ENCODE peak calls at places on chromosomes 11 and 22, in seven cellular contexts. One of them, this sample, is unnamed.

GRCh38 chr11:9878936-9879335 is 215.1 kb downstream of the SWAP70 start:
- DNase-seq in aorta: no peak
- DNase-seq in NCI-H2029: no peak
- DNase-seq in H4: no peak
- DNase-seq in occipital lobe: no peak
- DNase-seq in astrocyte of the spinal cord: no peak
- DNase-seq in small intestine: peak
- DNase-seq in this sample: no peak

GRCh38 chr11:61560751-61561150 is 20.1 kb downstream of the SYT7 start:
- DNase-seq in aorta: no peak
- DNase-seq in NCI-H2029: no peak
- DNase-seq in H4: no peak
- DNase-seq in occipital lobe: no peak
- DNase-seq in astrocyte of the spinal cord: no peak
- DNase-seq in small intestine: no peak
- DNase-seq in this sample: no peak

GRCh38 chr11:10522276-10522675 is 18.7 kb downstream of the RNF141 start:
- DNase-seq in aorta: no peak
- DNase-seq in NCI-H2029: no peak
- DNase-seq in H4: no peak
- DNase-seq in occipital lobe: no peak
- DNase-seq in astrocyte of the spinal cord: no peak
- DNase-seq in small intestine: no peak
- DNase-seq in this sample: no peak

GRCh38 chr22:29631725-29632124 is 28.3 kb downstream of the NF2 start:
- DNase-seq in aorta: no peak
- DNase-seq in NCI-H2029: no peak
- DNase-seq in H4: no peak
- DNase-seq in occipital lobe: no peak
- DNase-seq in astrocyte of the spinal cord: no peak
- DNase-seq in small intestine: no peak
- DNase-seq in this sample: no peak

GRCh38 chr11:102727890-102728289 is 3.1 kb upstream of the MMP8 start:
- DNase-seq in aorta: no peak
- DNase-seq in NCI-H2029: no peak
- DNase-seq in H4: peak
- DNase-seq in occipital lobe: no peak
- DNase-seq in astrocyte of the spinal cord: peak
- DNase-seq in small intestine: no peak
- DNase-seq in this sample: peak

GRCh38 chr11:65524010-65524746 is 705 bp upstream of the SCYL1 start:
- DNase-seq in aorta: peak
- DNase-seq in NCI-H2029: no peak
- DNase-seq in H4: no peak
- DNase-seq in occipital lobe: no peak
- DNase-seq in astrocyte of the spinal cord: peak
- DNase-seq in small intestine: no peak
- DNase-seq in this sample: no peak

GRCh38 chr22:39815882-39816395 is 77.6 kb downstream of the ENTHD1 start:
- DNase-seq in aorta: no peak
- DNase-seq in NCI-H2029: no peak
- DNase-seq in H4: no peak
- DNase-seq in occipital lobe: no peak
- DNase-seq in astrocyte of the spinal cord: no peak
- DNase-seq in small intestine: no peak
- DNase-seq in this sample: no peak

GRCh38 chr11:44765676-44766075 is 38.9 kb downstream of the TSPAN18 start:
- DNase-seq in aorta: no peak
- DNase-seq in NCI-H2029: no peak
- DNase-seq in H4: no peak
- DNase-seq in occipital lobe: no peak
- DNase-seq in astrocyte of the spinal cord: no peak
- DNase-seq in small intestine: no peak
- DNase-seq in this sample: no peak

GRCh38 chr22:19728836-19729235 is 5.5 kb downstream of the GP1BB start:
- DNase-seq in aorta: no peak
- DNase-seq in NCI-H2029: no peak
- DNase-seq in H4: no peak
- DNase-seq in occipital lobe: no peak
- DNase-seq in astrocyte of the spinal cord: no peak
- DNase-seq in small intestine: no peak
- DNase-seq in this sample: no peak

GRCh38 chr11:31874631-31875191 is 63.6 kb upstream of the PAX6 start:
- DNase-seq in aorta: no peak
- DNase-seq in NCI-H2029: no peak
- DNase-seq in H4: peak
- DNase-seq in occipital lobe: no peak
- DNase-seq in astrocyte of the spinal cord: no peak
- DNase-seq in small intestine: no peak
- DNase-seq in this sample: no peak

GRCh38 chr22:50020606-50021005 is 8.0 kb upstream of the IL17REL start:
- DNase-seq in aorta: peak
- DNase-seq in NCI-H2029: no peak
- DNase-seq in H4: no peak
- DNase-seq in occipital lobe: no peak
- DNase-seq in astrocyte of the spinal cord: no peak
- DNase-seq in small intestine: no peak
- DNase-seq in this sample: no peak

GRCh38 chr11:12088047-12088481 is 22.3 kb upstream of the MICAL2 start:
- DNase-seq in aorta: peak
- DNase-seq in NCI-H2029: no peak
- DNase-seq in H4: peak
- DNase-seq in occipital lobe: no peak
- DNase-seq in astrocyte of the spinal cord: peak
- DNase-seq in small intestine: peak
- DNase-seq in this sample: peak

GRCh38 chr11:94721565-94722292 is 46.4 kb upstream of the AMOTL1 start:
- DNase-seq in aorta: no peak
- DNase-seq in NCI-H2029: no peak
- DNase-seq in H4: no peak
- DNase-seq in occipital lobe: no peak
- DNase-seq in astrocyte of the spinal cord: no peak
- DNase-seq in small intestine: no peak
- DNase-seq in this sample: no peak

GRCh38 chr11:44310456-44311272 is 725 bp upstream of the ALX4 start:
- DNase-seq in aorta: peak
- DNase-seq in NCI-H2029: no peak
- DNase-seq in H4: no peak
- DNase-seq in occipital lobe: no peak
- DNase-seq in astrocyte of the spinal cord: no peak
- DNase-seq in small intestine: no peak
- DNase-seq in this sample: no peak

GRCh38 chr22:32823024-32823730 is 21.7 kb downstream of the TIMP3 start:
- DNase-seq in aorta: no peak
- DNase-seq in NCI-H2029: no peak
- DNase-seq in H4: peak
- DNase-seq in occipital lobe: no peak
- DNase-seq in astrocyte of the spinal cord: peak
- DNase-seq in small intestine: peak
- DNase-seq in this sample: peak

GRCh38 chr11:93131709-93132108 is 66.1 kb downstream of the SLC36A4 start:
- DNase-seq in aorta: no peak
- DNase-seq in NCI-H2029: peak
- DNase-seq in H4: no peak
- DNase-seq in occipital lobe: no peak
- DNase-seq in astrocyte of the spinal cord: no peak
- DNase-seq in small intestine: peak
- DNase-seq in this sample: no peak

GRCh38 chr11:46119352-46120216 is 1.7 kb downstream of the PHF21A start:
- DNase-seq in aorta: peak
- DNase-seq in NCI-H2029: peak
- DNase-seq in H4: peak
- DNase-seq in occipital lobe: peak
- DNase-seq in astrocyte of the spinal cord: peak
- DNase-seq in small intestine: peak
- DNase-seq in this sample: peak

GRCh38 chr22:49825436-49825835 is 2.2 kb downstream of the BRD1 start:
- DNase-seq in aorta: no peak
- DNase-seq in NCI-H2029: no peak
- DNase-seq in H4: no peak
- DNase-seq in occipital lobe: no peak
- DNase-seq in astrocyte of the spinal cord: peak
- DNase-seq in small intestine: no peak
- DNase-seq in this sample: peak

GRCh38 chr22:37961062-37961461 is 7.6 kb downstream of the POLR2F start:
- DNase-seq in aorta: no peak
- DNase-seq in NCI-H2029: no peak
- DNase-seq in H4: no peak
- DNase-seq in occipital lobe: no peak
- DNase-seq in astrocyte of the spinal cord: no peak
- DNase-seq in small intestine: no peak
- DNase-seq in this sample: no peak

GRCh38 chr11:83068573-83068972 is 3.1 kb downstream of the RAB30 start:
- DNase-seq in aorta: no peak
- DNase-seq in NCI-H2029: no peak
- DNase-seq in H4: no peak
- DNase-seq in occipital lobe: no peak
- DNase-seq in astrocyte of the spinal cord: no peak
- DNase-seq in small intestine: peak
- DNase-seq in this sample: no peak

GRCh38 chr22:20203142-20204099 is 52.6 kb upstream of the CCDC188 start:
- DNase-seq in aorta: no peak
- DNase-seq in NCI-H2029: no peak
- DNase-seq in H4: no peak
- DNase-seq in occipital lobe: no peak
- DNase-seq in astrocyte of the spinal cord: peak
- DNase-seq in small intestine: peak
- DNase-seq in this sample: peak

GRCh38 chr11:61091373-61092279 is 10.7 kb upstream of the CD5 start:
- DNase-seq in aorta: no peak
- DNase-seq in NCI-H2029: no peak
- DNase-seq in H4: no peak
- DNase-seq in occipital lobe: no peak
- DNase-seq in astrocyte of the spinal cord: peak
- DNase-seq in small intestine: no peak
- DNase-seq in this sample: peak

GRCh38 chr11:834371-835316 is 1.9 kb downstream of the CD151 start:
- DNase-seq in aorta: peak
- DNase-seq in NCI-H2029: no peak
- DNase-seq in H4: peak
- DNase-seq in occipital lobe: no peak
- DNase-seq in astrocyte of the spinal cord: peak
- DNase-seq in small intestine: peak
- DNase-seq in this sample: peak

GRCh38 chr11:77121876-77122575 is 6.0 kb upstream of the MYO7A start:
- DNase-seq in aorta: no peak
- DNase-seq in NCI-H2029: no peak
- DNase-seq in H4: no peak
- DNase-seq in occipital lobe: no peak
- DNase-seq in astrocyte of the spinal cord: no peak
- DNase-seq in small intestine: no peak
- DNase-seq in this sample: no peak

GRCh38 chr11:96472085-96472484 is 82.3 kb downstream of the JRKL start:
- DNase-seq in aorta: no peak
- DNase-seq in NCI-H2029: no peak
- DNase-seq in H4: no peak
- DNase-seq in occipital lobe: no peak
- DNase-seq in astrocyte of the spinal cord: no peak
- DNase-seq in small intestine: no peak
- DNase-seq in this sample: no peak

GRCh38 chr11:88357323-88358039 is 19.9 kb upstream of the CTSC start:
- DNase-seq in aorta: no peak
- DNase-seq in NCI-H2029: peak
- DNase-seq in H4: peak
- DNase-seq in occipital lobe: no peak
- DNase-seq in astrocyte of the spinal cord: peak
- DNase-seq in small intestine: no peak
- DNase-seq in this sample: peak

GRCh38 chr11:117919326-117920275 is 9.6 kb downstream of the TMPRSS13 start:
- DNase-seq in aorta: peak
- DNase-seq in NCI-H2029: no peak
- DNase-seq in H4: no peak
- DNase-seq in occipital lobe: no peak
- DNase-seq in astrocyte of the spinal cord: no peak
- DNase-seq in small intestine: no peak
- DNase-seq in this sample: no peak

GRCh38 chr11:58592760-58593472 is 14.1 kb downstream of the ZFP91 start:
- DNase-seq in aorta: no peak
- DNase-seq in NCI-H2029: peak
- DNase-seq in H4: no peak
- DNase-seq in occipital lobe: no peak
- DNase-seq in astrocyte of the spinal cord: no peak
- DNase-seq in small intestine: peak
- DNase-seq in this sample: no peak

GRCh38 chr22:30694638-30695350 is at the start of gene OSBP2:
- DNase-seq in aorta: peak
- DNase-seq in NCI-H2029: no peak
- DNase-seq in H4: no peak
- DNase-seq in occipital lobe: no peak
- DNase-seq in astrocyte of the spinal cord: no peak
- DNase-seq in small intestine: peak
- DNase-seq in this sample: no peak

GRCh38 chr22:48342016-48342415 is 1485.7 kb downstream of the BRD1 start:
- DNase-seq in aorta: peak
- DNase-seq in NCI-H2029: no peak
- DNase-seq in H4: no peak
- DNase-seq in occipital lobe: no peak
- DNase-seq in astrocyte of the spinal cord: no peak
- DNase-seq in small intestine: no peak
- DNase-seq in this sample: no peak

GRCh38 chr22:19884161-19884953 is 29.7 kb upstream of the GNB1L start:
- DNase-seq in aorta: peak
- DNase-seq in NCI-H2029: no peak
- DNase-seq in H4: no peak
- DNase-seq in occipital lobe: no peak
- DNase-seq in astrocyte of the spinal cord: no peak
- DNase-seq in small intestine: no peak
- DNase-seq in this sample: no peak

GRCh38 chr11:65978391-65979238 is 17.1 kb downstream of the SART1 start:
- DNase-seq in aorta: no peak
- DNase-seq in NCI-H2029: no peak
- DNase-seq in H4: no peak
- DNase-seq in occipital lobe: no peak
- DNase-seq in astrocyte of the spinal cord: no peak
- DNase-seq in small intestine: no peak
- DNase-seq in this sample: no peak

GRCh38 chr22:37566329-37566837 is 6.1 kb downstream of the CDC42EP1 start:
- DNase-seq in aorta: no peak
- DNase-seq in NCI-H2029: no peak
- DNase-seq in H4: no peak
- DNase-seq in occipital lobe: no peak
- DNase-seq in astrocyte of the spinal cord: no peak
- DNase-seq in small intestine: no peak
- DNase-seq in this sample: no peak

GRCh38 chr22:27146871-27147591 is 489.6 kb downstream of the MIAT start:
- DNase-seq in aorta: no peak
- DNase-seq in NCI-H2029: no peak
- DNase-seq in H4: peak
- DNase-seq in occipital lobe: no peak
- DNase-seq in astrocyte of the spinal cord: no peak
- DNase-seq in small intestine: no peak
- DNase-seq in this sample: no peak

GRCh38 chr11:119660166-119660720 is 68.8 kb downstream of the NECTIN1 start:
- DNase-seq in aorta: no peak
- DNase-seq in NCI-H2029: no peak
- DNase-seq in H4: no peak
- DNase-seq in occipital lobe: no peak
- DNase-seq in astrocyte of the spinal cord: no peak
- DNase-seq in small intestine: no peak
- DNase-seq in this sample: no peak

GRCh38 chr22:45976351-45977002 is 485 bp downstream of the WNT7B start:
- DNase-seq in aorta: no peak
- DNase-seq in NCI-H2029: no peak
- DNase-seq in H4: no peak
- DNase-seq in occipital lobe: no peak
- DNase-seq in astrocyte of the spinal cord: no peak
- DNase-seq in small intestine: no peak
- DNase-seq in this sample: no peak

This sample was measured in IMR-90.